ENCODE peak calls at places on chromosome 10, in seven cellular contexts. W, R, V, A, S, P and Q are unnamed samples.

GRCh38 chr10:92712016-92712889 is 22.5 kb downstream of the HHEX start:
- DNase-seq in W (no peak), R (peak; percentile 56), V (no peak), A (no peak), S (no peak), P (peak; percentile 75), Q (no peak)

GRCh38 chr10:132399117-132400035 is 2.4 kb downstream of the PWWP2B start:
- DNase-seq in W (peak; percentile 50), R (no peak), V (no peak), A (no peak), S (no peak), P (no peak), Q (no peak)

GRCh38 chr10:62046522-62047239 is 145.2 kb downstream of the ARID5B start:
- DNase-seq in W (no peak), R (peak; percentile 74), V (no peak), A (no peak), S (no peak), P (peak; percentile 80), Q (peak; percentile 67)

GRCh38 chr10:54266395-54266794 is 534.6 kb downstream of the PCDH15 start:
- DNase-seq in W (no peak), R (no peak), V (no peak), A (no peak), S (no peak), P (no peak), Q (no peak)

GRCh38 chr10:75016290-75016689 is 95.2 kb upstream of the SAMD8 start:
- DNase-seq in W (no peak), R (no peak), V (no peak), A (no peak), S (no peak), P (peak; percentile 14), Q (no peak)

GRCh38 chr10:23200997-23201652 is 9.0 kb downstream of the PTF1A start:
- DNase-seq in W (no peak), R (no peak), V (no peak), A (no peak), S (no peak), P (no peak), Q (no peak)

GRCh38 chr10:69337312-69338132 is 59.2 kb downstream of the HK1 start:
- DNase-seq in W (peak; percentile 59), R (peak; percentile 96), V (no peak), A (no peak), S (peak; percentile 34), P (peak; percentile 91), Q (peak; percentile 56)

GRCh38 chr10:116221053-116221452 is 52.0 kb downstream of the GFRA1 start:
- DNase-seq in W (no peak), R (no peak), V (no peak), A (no peak), S (no peak), P (no peak), Q (no peak)

GRCh38 chr10:61130366-61130765 is 186.4 kb upstream of the RHOBTB1 start:
- DNase-seq in W (no peak), R (peak; percentile 30), V (no peak), A (no peak), S (no peak), P (peak; percentile 69), Q (no peak)

GRCh38 chr10:26438534-26439269 is 561 bp downstream of the APBB1IP start:
- DNase-seq in W (peak; percentile 82), R (no peak), V (no peak), A (peak; percentile 76), S (no peak), P (peak; percentile 30), Q (no peak)

GRCh38 chr10:6009159-6009558 is 31.8 kb upstream of the IL15RA start:
- DNase-seq in W (no peak), R (no peak), V (no peak), A (no peak), S (peak; percentile 32), P (peak; percentile 78), Q (no peak)

GRCh38 chr10:74344306-74344705 is 193.3 kb downstream of the ADK start:
- DNase-seq in W (no peak), R (no peak), V (no peak), A (no peak), S (no peak), P (no peak), Q (no peak)

GRCh38 chr10:132774179-132774904 is 11.6 kb downstream of the NKX6-2 start:
- DNase-seq in W (no peak), R (no peak), V (no peak), A (no peak), S (no peak), P (no peak), Q (no peak)

GRCh38 chr10:2861632-2862210 is 205.6 kb upstream of the PFKP start:
- DNase-seq in W (no peak), R (no peak), V (no peak), A (no peak), S (no peak), P (no peak), Q (no peak)

GRCh38 chr10:103660364-103661197 is 167.1 kb downstream of the NEURL1 start:
- DNase-seq in W (peak; percentile 59), R (peak; percentile 71), V (no peak), A (peak; percentile 70), S (no peak), P (peak; percentile 60), Q (no peak)

GRCh38 chr10:23139677-23140076 is 44.3 kb downstream of the MSRB2 start:
- DNase-seq in W (no peak), R (no peak), V (no peak), A (no peak), S (no peak), P (no peak), Q (no peak)

GRCh38 chr10:30645340-30645827 is 15.8 kb upstream of the LYZL2 start:
- DNase-seq in W (no peak), R (peak; percentile 38), V (no peak), A (no peak), S (no peak), P (peak; percentile 61), Q (peak; percentile 52)

GRCh38 chr10:125868372-125868975 is 12.6 kb downstream of the DHX32 start:
- DNase-seq in W (no peak), R (peak; percentile 64), V (peak; percentile 11), A (peak; percentile 39), S (peak; percentile 32), P (peak; percentile 57), Q (no peak)

GRCh38 chr10:43816351-43817321 is 168.0 kb upstream of the ZNF32 start:
- DNase-seq in W (no peak), R (peak; percentile 53), V (no peak), A (peak; percentile 66), S (peak; percentile 47), P (peak; percentile 93), Q (no peak)

GRCh38 chr10:102435529-102436233 is 3.3 kb upstream of the CUEDC2 start:
- DNase-seq in W (peak; percentile 71), R (no peak), V (no peak), A (peak; percentile 71), S (no peak), P (no peak), Q (no peak)

GRCh38 chr10:34078017-34078416 is 737.1 kb downstream of the PARD3 start:
- DNase-seq in W (no peak), R (no peak), V (no peak), A (no peak), S (no peak), P (no peak), Q (no peak)
- TF ChIP-seq CTCF in W (no peak), R (peak; percentile 12), V (no peak), A (no peak), S (no peak), P (peak; percentile 16), Q (no peak)

GRCh38 chr10:49393757-49394156 is 2.1 kb downstream of the DRGX start:
- DNase-seq in W (no peak), R (no peak), V (no peak), A (no peak), S (no peak), P (no peak), Q (no peak)
- TF ChIP-seq CTCF in W (no peak), R (no peak), V (no peak), A (no peak), S (no peak), P (no peak), Q (peak; percentile 4)

DNA sequence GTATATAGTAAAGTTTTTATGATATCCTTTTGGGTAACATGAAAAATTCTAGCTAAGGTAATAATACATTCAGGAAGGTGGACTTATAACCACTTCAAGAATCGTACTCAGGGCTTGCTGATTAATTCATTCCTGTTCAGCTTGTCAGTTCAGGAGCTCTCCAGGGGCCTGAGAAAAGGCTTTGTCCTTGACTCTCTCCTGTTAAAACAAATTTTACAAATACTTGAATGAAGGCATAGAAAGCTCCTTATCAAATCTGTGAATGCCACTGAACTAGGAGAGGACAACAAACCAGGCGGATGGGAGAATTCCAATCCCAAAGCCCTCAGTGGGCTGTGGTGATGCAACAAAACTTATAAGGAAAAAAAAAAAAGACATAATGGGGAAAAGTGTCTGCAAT is 354.5 kb upstream of the ZMIZ1 start:
- DNase-seq in W (no peak), R (no peak), V (no peak), A (no peak), S (no peak), P (no peak), Q (no peak)
- TF ChIP-seq CTCF in W (no peak), R (no peak), V (no peak), A (no peak), S (no peak), P (no peak), Q (no peak)

GRCh38 chr10:96397902-96398301 is 39.1 kb upstream of the OPALIN start:
- DNase-seq in W (no peak), R (no peak), V (no peak), A (no peak), S (no peak), P (no peak), Q (no peak)

GRCh38 chr10:96390460-96390864 is 31.7 kb upstream of the OPALIN start:
- DNase-seq in W (no peak), R (no peak), V (no peak), A (no peak), S (no peak), P (no peak), Q (no peak)

GRCh38 chr10:96400465-96400864 is 41.7 kb upstream of the OPALIN start:
- DNase-seq in W (no peak), R (no peak), V (no peak), A (no peak), S (no peak), P (no peak), Q (no peak)

GRCh38 chr10:96401036-96401435 is 42.2 kb upstream of the OPALIN start:
- DNase-seq in W (no peak), R (no peak), V (peak; percentile 17), A (no peak), S (no peak), P (no peak), Q (no peak)

DNA sequence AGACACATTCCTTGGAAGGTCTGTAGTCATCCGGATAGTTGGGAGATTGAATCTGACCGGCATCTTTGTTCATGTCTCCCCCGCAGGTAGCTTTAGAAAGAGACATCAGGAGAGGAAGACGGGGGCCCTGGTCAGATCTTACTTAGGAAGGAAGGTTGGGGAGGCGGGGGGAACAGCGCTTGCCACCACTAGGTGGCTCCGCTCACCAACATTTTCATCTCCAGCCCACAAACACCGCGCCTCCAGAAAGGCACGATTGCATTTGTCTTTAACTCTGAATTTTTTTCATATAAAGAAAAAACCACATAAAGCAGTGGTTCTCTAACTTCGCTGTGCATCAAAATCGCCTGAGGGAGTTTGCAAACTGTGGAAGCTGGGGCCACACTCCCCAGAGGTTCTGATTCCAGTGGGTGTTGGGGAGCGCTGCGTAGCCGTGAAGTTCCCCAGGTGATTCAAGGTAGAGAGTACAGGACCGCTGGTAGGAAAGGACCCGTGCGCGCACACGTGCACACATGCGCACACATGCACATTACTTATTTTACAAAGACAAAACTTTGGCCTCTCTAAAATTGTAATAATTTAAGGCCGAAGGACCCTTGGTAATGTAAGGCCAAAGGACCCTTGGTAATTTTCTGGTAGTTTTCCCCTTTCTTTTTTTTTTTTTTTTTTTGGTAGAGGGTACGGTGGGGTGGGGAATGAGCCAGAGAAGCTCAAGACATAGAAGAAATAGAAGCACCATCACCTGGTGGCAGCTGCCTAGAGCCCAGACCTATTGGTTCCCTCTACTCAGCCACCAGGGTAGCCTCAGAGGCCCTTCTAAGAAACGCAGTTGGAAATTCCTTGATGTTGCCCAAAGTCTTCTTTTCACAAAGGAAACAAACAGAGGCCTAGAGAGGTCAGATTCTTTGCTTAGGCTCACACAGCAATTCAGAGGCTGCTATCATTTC is 37.4 kb upstream of the OPALIN start:
- DNase-seq in W (peak; percentile 67), R (peak; percentile 79), V (peak; percentile 66), A (peak; percentile 87), S (peak; percentile 33), P (peak; percentile 57), Q (peak; percentile 67)
- TF ChIP-seq CTCF in W (peak; percentile 89), R (peak; percentile 91), V (peak; percentile 96), A (peak; percentile 80), S (peak; percentile 88), P (peak; percentile 71), Q (peak; percentile 88)